ENCODE peak calls at places on chromosomes 3 and 15, in four cellular contexts. L, K, P and G are unnamed samples.
A peak's percentile ranks its signal among the peaks of the same experiment; 100 is the strongest.

GRCh38 chr15:48653216-48653615 is 7.7 kb upstream of the FBN1 start:
- DNase-seq in K (no peak), P (no peak), L (no peak), G (no peak)

GRCh38 chr3:18376682-18377081 is 48.5 kb downstream of the SATB1 start:
- DNase-seq in L (no peak), K (no peak), P (no peak), G (no peak)

GRCh38 chr15:89812126-89812846 is 2.4 kb downstream of the ANPEP start:
- DNase-seq in K (no peak), P (no peak), L (no peak), G (no peak)

GRCh38 chr3:14508966-14509795 is 31.0 kb downstream of the GRIP2 start:
- DNase-seq in L (peak; percentile 87), P (no peak), K (peak; percentile 12), G (no peak)

GRCh38 chr3:49112262-49112661 is 7.7 kb upstream of the QARS1 start:
- DNase-seq in K (no peak), L (no peak), P (no peak), G (no peak)

GRCh38 chr15:85588657-85589056 is 206.1 kb downstream of the KLHL25 start:
- DNase-seq in L (no peak), K (peak; percentile 79), P (peak; percentile 19), G (no peak)

GRCh38 chr3:48345946-48346572 is 12.6 kb upstream of the SPINK8 start:
- DNase-seq in L (no peak), P (no peak), K (no peak), G (no peak)

GRCh38 chr15:71294636-71295241 is 179.5 kb downstream of the THSD4 start:
- DNase-seq in P (peak; percentile 98), L (no peak), K (peak; percentile 97), G (peak; percentile 27)

GRCh38 chr3:134933997-134934396 is 138.9 kb downstream of the EPHB1 start:
- DNase-seq in L (no peak), K (no peak), P (no peak), G (no peak)

GRCh38 chr15:76337047-76337738 is 620 bp downstream of the ISL2 start:
- DNase-seq in L (peak; percentile 39), P (no peak), K (no peak), G (no peak)

GRCh38 chr3:194129581-194130133 is 6.3 kb upstream of the HES1 start:
- DNase-seq in P (no peak), L (peak; percentile 88), K (peak; percentile 87), G (no peak)

GRCh38 chr15:98909968-98910885 is 97.4 kb downstream of the PGPEP1L start:
- DNase-seq in L (no peak), K (no peak), P (no peak), G (no peak)

GRCh38 chr3:178602864-178603263 is 66.6 kb downstream of the KCNMB2 start:
- DNase-seq in K (no peak), P (no peak), L (no peak), G (peak; percentile 33)

GRCh38 chr3:183188895-183189462 is 26.4 kb upstream of the LAMP3 start:
- DNase-seq in K (no peak), L (peak; percentile 61), P (no peak), G (no peak)

GRCh38 chr3:41710646-41711388 is 251.1 kb downstream of the ULK4 start:
- DNase-seq in L (peak; percentile 25), K (peak; percentile 92), P (no peak), G (no peak)

DNA sequence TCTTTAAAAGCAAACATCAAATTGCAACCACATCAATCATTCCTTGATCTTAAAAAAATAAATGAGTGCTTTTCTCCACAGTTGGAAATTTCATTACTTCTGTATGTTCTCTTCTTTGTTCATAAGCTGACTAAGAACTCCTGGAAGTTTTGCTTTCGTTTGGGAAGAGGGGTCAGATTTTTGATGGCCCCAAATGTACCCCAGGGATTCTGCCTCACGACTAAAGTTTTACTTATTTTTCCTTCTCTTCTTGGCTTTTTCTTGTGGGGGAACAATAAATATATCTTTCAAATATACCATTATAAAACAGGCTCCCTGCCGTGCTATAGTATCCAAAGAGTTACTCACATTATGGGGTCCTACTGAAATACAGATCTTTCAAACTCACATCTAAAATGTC is 215.0 kb upstream of the CDIN1 start:
- DNase-seq in P (no peak), L (no peak), K (no peak), G (no peak)
- H3K27ac ChIP-seq in P (no peak overlapping the region), L (no peak overlapping the region), K (no peak overlapping the region), G (no peak overlapping the region)

GRCh38 chr15:78004919-78005634 is 72.4 kb downstream of the TBC1D2B start:
- DNase-seq in L (no peak), P (no peak), K (peak; percentile 90), G (peak; percentile 27)

GRCh38 chr15:78001656-78002055 is 75.9 kb downstream of the TBC1D2B start:
- DNase-seq in K (no peak), P (no peak), L (no peak), G (no peak)

GRCh38 chr15:78002996-78003395 is 74.5 kb downstream of the TBC1D2B start:
- DNase-seq in K (no peak), P (no peak), L (no peak), G (no peak)

GRCh38 chr15:78004222-78004727 is 73.2 kb downstream of the TBC1D2B start:
- DNase-seq in K (no peak), P (no peak), L (peak; percentile 23), G (no peak)

DNA sequence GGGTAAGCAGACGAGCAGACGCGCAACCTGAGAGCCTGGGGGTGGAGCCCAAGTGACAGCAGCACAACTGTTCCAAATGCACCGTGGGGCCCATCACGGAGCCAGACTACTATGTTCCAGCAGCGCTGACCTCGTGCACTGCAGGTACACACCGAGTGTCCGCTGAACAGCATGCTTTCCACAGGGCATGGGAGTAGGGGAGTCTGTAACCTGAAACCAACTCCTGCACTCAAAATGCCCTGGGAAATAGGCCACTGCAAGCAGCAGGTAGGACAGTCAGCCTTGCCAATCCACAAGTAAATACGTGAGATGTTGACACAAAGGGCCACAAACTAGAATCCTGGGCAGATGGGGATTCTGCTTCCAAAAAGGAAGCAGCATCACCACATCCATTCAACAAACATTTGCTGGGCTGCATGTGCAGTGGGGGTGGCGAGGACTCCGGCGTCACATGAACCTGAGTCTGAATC is 73.9 kb downstream of the TBC1D2B start:
- DNase-seq in L (peak; percentile 44), K (no peak), P (no peak), G (no peak)
- H3K27ac ChIP-seq in L (no peak overlapping the region), K (no peak overlapping the region), P (no peak overlapping the region), G (no peak overlapping the region)

GRCh38 chr3:195147649-195148121 is 123.3 kb downstream of the XXYLT1 start:
- DNase-seq in L (no peak), K (no peak), P (no peak), G (no peak)
- H3K27ac ChIP-seq in L (no peak overlapping the region), K (no peak overlapping the region), P (no peak overlapping the region), G (no peak overlapping the region)

DNA sequence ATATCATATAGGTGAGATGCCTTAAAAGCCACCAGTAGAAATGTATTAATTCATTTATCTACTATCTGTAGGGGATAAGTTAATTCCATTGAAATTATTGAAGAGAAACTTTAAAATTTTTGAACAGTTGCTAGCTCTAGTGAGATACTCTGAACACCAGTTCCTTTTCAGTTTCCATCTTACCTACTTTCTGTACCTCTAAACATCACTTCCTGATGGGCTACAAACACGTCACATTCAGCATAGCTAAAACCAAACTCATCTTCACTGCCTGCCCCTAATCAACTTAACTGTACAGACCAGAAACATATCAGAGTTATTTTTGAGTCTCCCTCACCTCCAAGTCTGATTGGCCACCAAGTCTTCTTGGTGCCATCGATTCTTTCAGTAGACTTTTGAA is 88.9 kb downstream of the FEZF2 start:
- DNase-seq in K (no peak), L (no peak), P (no peak), G (no peak)
- H3K27ac ChIP-seq in K (no peak overlapping the region), L (peak overlapping the region; percentile 9), P (no peak overlapping the region), G (no peak overlapping the region)

GRCh38 chr3:43390255-43390588 is 103.9 kb downstream of the SNRK start:
- DNase-seq in K (no peak), L (no peak), P (no peak), G (no peak)
- H3K27ac ChIP-seq in K (no peak overlapping the region), L (no peak overlapping the region), P (no peak overlapping the region), G (peak overlapping the region; percentile 62)

GRCh38 chr15:69089258-69089657 is 71.2 kb upstream of the GLCE start:
- DNase-seq in P (no peak), L (no peak), K (no peak), G (no peak)
- H3K27ac ChIP-seq in P (no peak overlapping the region), L (no peak overlapping the region), K (no peak overlapping the region), G (no peak overlapping the region)